ENCODE peak calls at places on chromosome X, in five cellular contexts. One of them, this sample, is unnamed.
A peak's percentile ranks its signal among the peaks of the same experiment; 100 is the strongest.

GRCh38 chrX:73940893-73941470 is 363.0 kb upstream of the ZCCHC13 start:
- DNase-seq in NCI-H2081: no peak
- DNase-seq in T-helper 17 cell: no peak
- DNase-seq in activated CD4-positive, CD25-positive, alpha-beta regulatory T cell: no peak
- DNase-seq in stimulated activated CD4-positive, alpha-beta T cell treated with anti-CD3 and anti-CD28 coated beads, Interleukin-1b, Interleukin-23, amount 100 ng/mL, for 24 hours: no peak
- DNase-seq in this sample: no peak

GRCh38 chrX:8413279-8413678 is 51.4 kb upstream of the VCX3B start:
- DNase-seq in NCI-H2081: no peak
- DNase-seq in T-helper 17 cell: no peak
- DNase-seq in activated CD4-positive, CD25-positive, alpha-beta regulatory T cell: no peak
- DNase-seq in stimulated activated CD4-positive, alpha-beta T cell treated with anti-CD3 and anti-CD28 coated beads, Interleukin-1b, Interleukin-23, amount 100 ng/mL, for 24 hours: no peak
- DNase-seq in this sample: no peak

GRCh38 chrX:155997436-155997835 is at the start of gene IL9R:
- DNase-seq in NCI-H2081: no peak
- DNase-seq in T-helper 17 cell: no peak
- DNase-seq in activated CD4-positive, CD25-positive, alpha-beta regulatory T cell: no peak
- DNase-seq in stimulated activated CD4-positive, alpha-beta T cell treated with anti-CD3 and anti-CD28 coated beads, Interleukin-1b, Interleukin-23, amount 100 ng/mL, for 24 hours: no peak
- DNase-seq in this sample: no peak

GRCh38 chrX:43505759-43506158 is 150.3 kb upstream of the MAOA start:
- DNase-seq in NCI-H2081: no peak
- DNase-seq in T-helper 17 cell: no peak
- DNase-seq in activated CD4-positive, CD25-positive, alpha-beta regulatory T cell: no peak
- DNase-seq in stimulated activated CD4-positive, alpha-beta T cell treated with anti-CD3 and anti-CD28 coated beads, Interleukin-1b, Interleukin-23, amount 100 ng/mL, for 24 hours: no peak
- DNase-seq in this sample: no peak

GRCh38 chrX:37763400-37763799 is 16.5 kb upstream of the CYBB start:
- DNase-seq in NCI-H2081: no peak
- DNase-seq in T-helper 17 cell: no peak
- DNase-seq in activated CD4-positive, CD25-positive, alpha-beta regulatory T cell: no peak
- DNase-seq in stimulated activated CD4-positive, alpha-beta T cell treated with anti-CD3 and anti-CD28 coated beads, Interleukin-1b, Interleukin-23, amount 100 ng/mL, for 24 hours: no peak
- DNase-seq in this sample: no peak

GRCh38 chrX:40175416-40176255 is 77.9 kb upstream of the BCOR start:
- DNase-seq in NCI-H2081: peak; percentile 87
- DNase-seq in T-helper 17 cell: peak; percentile 52
- DNase-seq in activated CD4-positive, CD25-positive, alpha-beta regulatory T cell: peak; percentile 38
- DNase-seq in stimulated activated CD4-positive, alpha-beta T cell treated with anti-CD3 and anti-CD28 coated beads, Interleukin-1b, Interleukin-23, amount 100 ng/mL, for 24 hours: peak; percentile 44
- DNase-seq in this sample: peak; percentile 81

GRCh38 chrX:100643943-100644587 is at the start of gene SRPX2:
- DNase-seq in NCI-H2081: no peak
- DNase-seq in T-helper 17 cell: no peak
- DNase-seq in activated CD4-positive, CD25-positive, alpha-beta regulatory T cell: no peak
- DNase-seq in stimulated activated CD4-positive, alpha-beta T cell treated with anti-CD3 and anti-CD28 coated beads, Interleukin-1b, Interleukin-23, amount 100 ng/mL, for 24 hours: no peak
- DNase-seq in this sample: no peak

GRCh38 chrX:49184294-49185061 is 1.7 kb downstream of the PRICKLE3 start:
- DNase-seq in NCI-H2081: peak; percentile 83
- DNase-seq in T-helper 17 cell: no peak
- DNase-seq in activated CD4-positive, CD25-positive, alpha-beta regulatory T cell: no peak
- DNase-seq in stimulated activated CD4-positive, alpha-beta T cell treated with anti-CD3 and anti-CD28 coated beads, Interleukin-1b, Interleukin-23, amount 100 ng/mL, for 24 hours: no peak
- DNase-seq in this sample: peak; percentile 82

GRCh38 chrX:116246261-116246660 is 75.7 kb downstream of the AGTR2 start:
- DNase-seq in NCI-H2081: no peak
- DNase-seq in T-helper 17 cell: no peak
- DNase-seq in activated CD4-positive, CD25-positive, alpha-beta regulatory T cell: no peak
- DNase-seq in stimulated activated CD4-positive, alpha-beta T cell treated with anti-CD3 and anti-CD28 coated beads, Interleukin-1b, Interleukin-23, amount 100 ng/mL, for 24 hours: no peak
- DNase-seq in this sample: no peak

GRCh38 chrX:18654873-18655836 is 16.8 kb downstream of the RS1 start:
- DNase-seq in NCI-H2081: peak; percentile 21
- DNase-seq in T-helper 17 cell: no peak
- DNase-seq in activated CD4-positive, CD25-positive, alpha-beta regulatory T cell: no peak
- DNase-seq in stimulated activated CD4-positive, alpha-beta T cell treated with anti-CD3 and anti-CD28 coated beads, Interleukin-1b, Interleukin-23, amount 100 ng/mL, for 24 hours: no peak
- DNase-seq in this sample: no peak

GRCh38 chrX:124289443-124289842 is 43.0 kb upstream of the TEX13D start:
- DNase-seq in NCI-H2081: peak; percentile 87
- DNase-seq in T-helper 17 cell: no peak
- DNase-seq in activated CD4-positive, CD25-positive, alpha-beta regulatory T cell: no peak
- DNase-seq in stimulated activated CD4-positive, alpha-beta T cell treated with anti-CD3 and anti-CD28 coated beads, Interleukin-1b, Interleukin-23, amount 100 ng/mL, for 24 hours: no peak
- DNase-seq in this sample: no peak

GRCh38 chrX:131543774-131544173 is at the start of gene OR13H1:
- DNase-seq in NCI-H2081: no peak
- DNase-seq in T-helper 17 cell: no peak
- DNase-seq in activated CD4-positive, CD25-positive, alpha-beta regulatory T cell: no peak
- DNase-seq in stimulated activated CD4-positive, alpha-beta T cell treated with anti-CD3 and anti-CD28 coated beads, Interleukin-1b, Interleukin-23, amount 100 ng/mL, for 24 hours: no peak
- DNase-seq in this sample: no peak

GRCh38 chrX:107451754-107452153 is 2.3 kb downstream of the FRMPD3 start:
- DNase-seq in NCI-H2081: no peak
- DNase-seq in T-helper 17 cell: no peak
- DNase-seq in activated CD4-positive, CD25-positive, alpha-beta regulatory T cell: no peak
- DNase-seq in stimulated activated CD4-positive, alpha-beta T cell treated with anti-CD3 and anti-CD28 coated beads, Interleukin-1b, Interleukin-23, amount 100 ng/mL, for 24 hours: no peak
- DNase-seq in this sample: no peak

This sample was measured in NCI-H1092.